ENCODE peak calls at places on chromosomes 7 and 10, in four cellular contexts. J, T, F and Y are unnamed samples.

GRCh38 chr10:12438914-12439692 is 89.8 kb downstream of the CAMK1D start:
- DNase-seq in T (no peak), F (no peak), J (no peak), Y (no peak)

GRCh38 chr7:132836746-132837145 is 245.1 kb downstream of the CHCHD3 start:
- DNase-seq in F (peak), T (no peak), J (no peak), Y (no peak)

GRCh38 chr7:2063562-2064360 is 169.0 kb downstream of the MAD1L1 start:
- DNase-seq in T (no peak), F (peak), J (peak), Y (no peak)

GRCh38 chr7:44394636-44395035 is 69.2 kb upstream of the CAMK2B start:
- DNase-seq in J (no peak), T (no peak), F (no peak), Y (no peak)

GRCh38 chr10:75624632-75625031 is 193.2 kb downstream of the LRMDA start:
- DNase-seq in T (no peak), J (no peak), F (no peak), Y (no peak)

GRCh38 chr10:95260397-95260881 is 30.4 kb downstream of the PDLIM1 start:
- DNase-seq in J (no peak), T (peak), F (peak), Y (no peak)

GRCh38 chr10:5551531-5552375 is 27.0 kb downstream of the CALML3 start:
- DNase-seq in J (peak), F (peak), T (peak), Y (no peak)

GRCh38 chr7:152574892-152575511 is 100.9 kb downstream of the XRCC2 start:
- DNase-seq in J (no peak), T (no peak), F (no peak), Y (no peak)

GRCh38 chr10:72106154-72106849 is 18.0 kb upstream of the SPOCK2 start:
- DNase-seq in T (no peak), J (no peak), F (no peak), Y (no peak)

GRCh38 chr7:28144266-28144665 is 36.3 kb downstream of the JAZF1 start:
- DNase-seq in J (no peak), T (no peak), F (no peak), Y (peak)

GRCh38 chr10:24916365-24916764 is 36.0 kb downstream of the PRTFDC1 start:
- DNase-seq in J (no peak), F (no peak), T (no peak), Y (no peak)

GRCh38 chr7:66629659-66630058 is 978 bp downstream of the KCTD7 start:
- DNase-seq in F (no peak), T (no peak), J (no peak), Y (no peak)

GRCh38 chr10:74153123-74153522 is 2.1 kb downstream of the ADK start:
- DNase-seq in T (no peak), F (peak), J (no peak), Y (peak)

GRCh38 chr7:28608226-28608625 is 195.9 kb downstream of the CREB5 start:
- DNase-seq in J (no peak), F (no peak), T (no peak), Y (no peak)

GRCh38 chr7:121595949-121596692 is 200.0 kb upstream of the FAM3C start:
- DNase-seq in T (no peak), J (no peak), F (no peak), Y (no peak)

GRCh38 chr10:63072951-63073350 is 60.2 kb upstream of the NRBF2 start:
- DNase-seq in T (no peak), J (no peak), F (no peak), Y (no peak)

GRCh38 chr10:60650272-60650800 is 127.9 kb upstream of the CDK1 start:
- DNase-seq in J (no peak), T (no peak), F (no peak), Y (peak)

GRCh38 chr10:116122126-116122525 is 150.9 kb downstream of the GFRA1 start:
- DNase-seq in F (no peak), T (no peak), J (no peak), Y (no peak)

GRCh38 chr10:13847201-13847631 is 260.5 kb downstream of the PRPF18 start:
- DNase-seq in F (no peak), T (no peak), J (no peak), Y (no peak)

GRCh38 chr10:53808677-53809076 is 992.4 kb downstream of the PCDH15 start:
- DNase-seq in J (no peak), T (no peak), F (peak), Y (peak)

GRCh38 chr7:33054261-33054964 is 8.2 kb downstream of the NT5C3A start:
- DNase-seq in T (no peak), F (peak), J (no peak), Y (no peak)

GRCh38 chr7:46652317-46652716 is 731.2 kb upstream of the IGFBP3 start:
- DNase-seq in T (no peak), F (no peak), J (no peak), Y (no peak)

GRCh38 chr7:30734497-30734896 is 17.4 kb upstream of the INMT start:
- DNase-seq in T (no peak), F (no peak), J (no peak), Y (no peak)

GRCh38 chr10:44970812-44971395 is 7.7 kb downstream of the DEPP1 start:
- DNase-seq in F (no peak), J (no peak), T (no peak), Y (no peak)

GRCh38 chr7:135335628-135336139 is 102.0 kb downstream of the STRA8 start:
- DNase-seq in J (no peak), F (peak), T (peak), Y (peak)

GRCh38 chr7:138226001-138226476 is 149.8 kb downstream of the AKR1D1 start:
- DNase-seq in F (peak), T (no peak), J (no peak), Y (no peak)

GRCh38 chr7:99041526-99041925 is 102.4 kb downstream of the SMURF1 start:
- DNase-seq in J (no peak), T (no peak), F (no peak), Y (no peak)

GRCh38 chr10:97685395-97685958 is 1.6 kb downstream of the AVPI1 start:
- DNase-seq in T (no peak), J (no peak), F (peak), Y (peak)

GRCh38 chr10:102376901-102377300 is 18.6 kb upstream of the NFKB2 start:
- DNase-seq in T (no peak), F (no peak), J (no peak), Y (no peak)

GRCh38 chr10:8044908-8045727 is 9.4 kb upstream of the GATA3 start:
- DNase-seq in F (no peak), J (no peak), T (no peak), Y (no peak)

GRCh38 chr10:15898046-15898445 is 37.7 kb upstream of the MINDY3 start:
- DNase-seq in J (no peak), F (peak), T (no peak), Y (peak)

GRCh38 chr10:4635394-4635793 is 190.6 kb upstream of the AKR1E2 start:
- DNase-seq in T (no peak), J (no peak), F (no peak), Y (no peak)

GRCh38 chr10:101397140-101397539 is 43.2 kb downstream of the BTRC start:
- DNase-seq in J (no peak), F (peak), T (peak), Y (peak)

GRCh38 chr7:29684787-29685650 is 121.3 kb upstream of the WIPF3 start:
- DNase-seq in T (peak), J (peak), F (peak), Y (peak)

GRCh38 chr7:19119901-19120486 is 2.6 kb upstream of the TWIST1 start:
- DNase-seq in T (no peak), F (no peak), J (no peak), Y (no peak)

GRCh38 chr7:106480616-106481031 is 180.3 kb downstream of the CCDC71L start:
- DNase-seq in T (no peak), J (no peak), F (no peak), Y (no peak)